ENCODE peak calls at places on chromosomes 3 and 15, in five cellular contexts. Y is neural progenitor cell, Z is OCI-LY7, S is stomach, U is GM23248. O is an unnamed sample.

GRCh38 chr15:73388256-73388781 is 19.6 kb upstream of the HCN4 start:
- DNase-seq in Z (no peak), Y (no peak), S (no peak), U (peak; percentile 68), O (no peak)

GRCh38 chr3:852033-852432 is 240.8 kb upstream of the CNTN6 start:
- DNase-seq in Z (no peak), Y (no peak), U (no peak), S (no peak), O (no peak)

GRCh38 chr3:46733026-46733800 is 15.5 kb upstream of the PRSS50 start:
- DNase-seq in Y (no peak), U (peak; percentile 8), S (no peak), Z (no peak), O (no peak)

GRCh38 chr15:91199511-91199910 is 99.5 kb downstream of the SV2B start:
- DNase-seq in Y (no peak), U (no peak), S (no peak), Z (no peak), O (no peak)

GRCh38 chr3:128763967-128764366 is 38.0 kb downstream of the RAB7A start:
- DNase-seq in Z (no peak), U (no peak), Y (no peak), S (no peak), O (no peak)

GRCh38 chr15:73685561-73685960 is 1.4 kb downstream of the CD276 start:
- DNase-seq in U (peak; percentile 47), Z (no peak), Y (no peak), S (no peak), O (no peak)

GRCh38 chr3:15708882-15709677 is 88.7 kb downstream of the ANKRD28 start:
- DNase-seq in Z (no peak), S (no peak), U (peak; percentile 82), Y (no peak), O (no peak)

GRCh38 chr3:128307029-128307633 is 153.8 kb downstream of the EEFSEC start:
- DNase-seq in Z (no peak), U (no peak), S (no peak), Y (peak; percentile 61), O (no peak)

GRCh38 chr3:187318819-187319616 is 27.5 kb upstream of the MASP1 start:
- DNase-seq in Y (peak; percentile 84), S (peak; percentile 39), U (peak; percentile 85), Z (peak; percentile 69), O (no peak)

GRCh38 chr3:33388374-33389100 is 51.7 kb downstream of the UBP1 start:
- DNase-seq in U (no peak), Y (no peak), Z (no peak), S (no peak), O (no peak)

GRCh38 chr15:74396445-74397238 is 29.2 kb upstream of the CYP11A1 start:
- DNase-seq in S (peak; percentile 52), Z (no peak), Y (no peak), U (peak; percentile 86), O (no peak)

GRCh38 chr3:177145954-177146353 is 51.3 kb downstream of the TBL1XR1 start:
- DNase-seq in S (no peak), U (no peak), Y (no peak), Z (peak; percentile 21), O (no peak)

DNA sequence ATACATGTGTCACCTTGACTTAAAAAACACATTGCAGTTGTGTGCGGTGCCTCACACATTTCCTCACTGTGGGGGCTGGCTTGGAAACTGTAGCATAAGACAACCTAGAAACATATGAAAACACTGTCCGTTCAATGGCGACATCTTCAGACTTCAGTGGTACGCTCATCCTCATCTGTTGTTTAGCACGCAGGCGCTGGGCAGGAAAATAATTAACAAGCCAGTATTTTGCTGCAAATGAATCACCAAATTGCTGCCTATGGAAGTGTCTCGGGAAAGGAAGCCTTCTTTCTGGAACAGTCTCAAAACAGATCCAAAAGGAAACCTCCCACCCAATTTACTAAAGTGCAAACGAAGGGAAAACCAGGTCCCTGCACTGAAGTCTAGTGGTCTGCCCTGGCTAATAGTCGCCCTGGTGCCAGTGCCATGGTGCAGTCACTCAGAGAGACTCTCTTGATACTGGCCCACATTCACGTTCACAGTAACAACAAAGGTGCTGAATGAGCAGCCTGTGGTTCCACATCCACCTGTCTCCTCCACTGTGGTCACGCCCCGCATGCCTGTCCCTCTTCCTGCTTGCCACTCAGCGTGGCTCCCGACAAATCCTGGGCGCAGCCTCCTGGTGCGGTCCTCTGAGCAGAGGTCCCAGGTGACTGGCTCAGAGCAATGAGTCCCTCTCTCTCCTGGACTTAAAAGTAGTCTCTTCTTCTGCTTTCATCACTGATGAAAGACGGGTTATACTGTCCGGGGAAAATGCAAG is 35.6 kb upstream of the MUC13 start:
- DNase-seq in Y (no peak), S (no peak), U (no peak), Z (no peak), O (no peak)
- H3K36me3 ChIP-seq in Y (no peaks in the 10 kb centered on the region), S (peaks cover 50% of the 10 kb centered on the region), U (peaks cover 91% of the 10 kb centered on the region), Z (no peaks in the 10 kb centered on the region), O (peaks cover 49% of the 10 kb centered on the region)

DNA sequence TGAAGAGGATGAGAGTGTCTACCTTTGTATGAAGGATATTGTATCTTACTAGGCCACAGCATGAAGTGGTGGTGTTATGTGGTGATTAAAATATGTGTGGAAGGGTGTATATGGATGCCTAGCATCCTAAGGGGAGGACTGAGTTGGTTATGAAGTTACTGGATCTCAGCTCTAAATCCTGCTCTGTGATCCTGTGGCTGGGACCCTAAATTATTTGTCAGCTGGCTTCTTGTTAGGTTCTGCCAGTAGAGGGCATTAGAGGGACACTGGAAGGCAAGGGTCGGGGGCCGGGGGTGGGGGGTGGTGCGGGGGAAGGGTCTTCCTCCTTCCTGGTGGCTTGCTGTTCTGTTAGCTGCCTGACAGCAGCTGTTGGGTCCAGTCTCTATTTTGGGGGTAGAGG is 34.9 kb downstream of the MORF4L1 start:
- DNase-seq in Y (peak; percentile 76), U (peak; percentile 38), Z (peak; percentile 24), S (no peak), O (no peak)
- H3K36me3 ChIP-seq in Y (no peaks in the 10 kb centered on the region), U (peaks cover 70% of the 10 kb centered on the region), Z (peaks cover 94% of the 10 kb centered on the region), S (peaks cover 97% of the 10 kb centered on the region), O (peaks cover 97% of the 10 kb centered on the region)

GRCh38 chr3:134590766-134591165 is 60.1 kb downstream of the KY start:
- DNase-seq in Z (no peak), Y (no peak), S (no peak), U (peak; percentile 28), O (no peak)

GRCh38 chr3:134597390-134597975 is 53.3 kb downstream of the KY start:
- DNase-seq in U (no peak), S (no peak), Z (no peak), Y (no peak), O (no peak)

GRCh38 chr3:134594236-134594825 is 56.5 kb downstream of the KY start:
- DNase-seq in U (no peak), Y (no peak), S (no peak), Z (no peak), O (no peak)

GRCh38 chr3:134592806-134593205 is 58.0 kb downstream of the KY start:
- DNase-seq in Z (no peak), S (no peak), Y (no peak), U (no peak), O (no peak)
- H3K36me3 ChIP-seq in Z (no peaks in the 10 kb centered on the region), S (no peaks in the 10 kb centered on the region), Y (no peaks in the 10 kb centered on the region), U (no peaks in the 10 kb centered on the region), O (no peaks in the 10 kb centered on the region)

DNA sequence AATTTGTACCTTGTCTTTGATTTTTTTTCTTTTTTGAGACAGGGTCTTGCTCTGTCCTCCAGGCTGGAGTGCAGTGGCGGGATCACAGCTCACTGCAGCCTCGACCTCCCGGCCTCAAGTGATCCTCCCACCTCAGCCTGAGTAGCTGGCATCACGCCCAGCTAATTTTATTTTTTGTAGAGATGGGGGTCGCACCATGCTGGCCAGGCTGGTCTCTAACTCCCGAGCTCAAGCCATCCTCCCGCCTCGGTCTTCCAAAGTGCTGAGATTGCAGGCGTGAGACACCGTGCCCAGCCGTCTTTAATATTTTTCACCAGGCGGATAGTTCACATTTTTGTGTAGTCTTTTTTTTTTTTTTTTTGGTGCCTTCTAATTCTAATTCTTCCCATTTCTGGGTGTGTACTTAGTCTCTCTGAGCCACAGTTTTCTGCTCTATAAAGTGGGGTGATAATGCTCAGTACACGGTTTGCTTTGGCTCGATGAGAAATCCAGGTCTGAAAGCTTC is 528 bp upstream of the TATDN2 start:
- DNase-seq in Z (no peak), S (no peak), Y (no peak), U (no peak), O (peak; percentile 61)
- H3K36me3 ChIP-seq in Z (peaks cover 41% of the 10 kb centered on the region), S (peaks cover 21% of the 10 kb centered on the region), Y (no peaks in the 10 kb centered on the region), U (no peaks in the 10 kb centered on the region), O (peaks cover 6% of the 10 kb centered on the region)

DNA sequence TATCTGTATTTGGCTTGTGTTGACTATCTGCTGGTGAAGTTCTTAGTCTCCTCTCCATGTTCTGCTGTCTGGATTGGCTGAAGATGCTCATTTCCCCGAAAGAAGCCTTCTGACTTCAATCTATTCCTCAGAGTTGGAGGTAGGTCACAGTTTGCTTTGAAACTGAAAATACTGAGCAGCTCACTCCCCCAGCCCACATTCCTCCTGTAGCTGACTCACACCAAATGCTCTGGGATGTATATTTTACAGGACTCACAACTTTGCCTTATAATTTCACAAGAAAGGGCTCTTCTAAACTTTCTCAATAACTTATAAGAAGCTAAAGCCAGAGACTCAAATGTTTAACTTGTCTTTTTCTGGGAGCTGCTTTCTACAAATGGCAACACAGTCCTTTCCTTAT is 36.3 kb upstream of the SNX4 start:
- DNase-seq in U (peak; percentile 46), S (no peak), Z (no peak), Y (no peak), O (no peak)
- H3K36me3 ChIP-seq in U (no peaks in the 10 kb centered on the region), S (peaks cover 78% of the 10 kb centered on the region), Z (peaks cover 10% of the 10 kb centered on the region), Y (no peaks in the 10 kb centered on the region), O (peaks cover 59% of the 10 kb centered on the region)

GRCh38 chr15:88900309-88900981 is 5.1 kb upstream of the HAPLN3 start:
- DNase-seq in Z (no peak), U (peak; percentile 73), Y (no peak), S (no peak), O (no peak)
- H3K36me3 ChIP-seq in Z (no peaks in the 10 kb centered on the region), U (no peaks in the 10 kb centered on the region), Y (no peaks in the 10 kb centered on the region), S (peaks cover 51% of the 10 kb centered on the region), O (peaks cover 35% of the 10 kb centered on the region)

DNA sequence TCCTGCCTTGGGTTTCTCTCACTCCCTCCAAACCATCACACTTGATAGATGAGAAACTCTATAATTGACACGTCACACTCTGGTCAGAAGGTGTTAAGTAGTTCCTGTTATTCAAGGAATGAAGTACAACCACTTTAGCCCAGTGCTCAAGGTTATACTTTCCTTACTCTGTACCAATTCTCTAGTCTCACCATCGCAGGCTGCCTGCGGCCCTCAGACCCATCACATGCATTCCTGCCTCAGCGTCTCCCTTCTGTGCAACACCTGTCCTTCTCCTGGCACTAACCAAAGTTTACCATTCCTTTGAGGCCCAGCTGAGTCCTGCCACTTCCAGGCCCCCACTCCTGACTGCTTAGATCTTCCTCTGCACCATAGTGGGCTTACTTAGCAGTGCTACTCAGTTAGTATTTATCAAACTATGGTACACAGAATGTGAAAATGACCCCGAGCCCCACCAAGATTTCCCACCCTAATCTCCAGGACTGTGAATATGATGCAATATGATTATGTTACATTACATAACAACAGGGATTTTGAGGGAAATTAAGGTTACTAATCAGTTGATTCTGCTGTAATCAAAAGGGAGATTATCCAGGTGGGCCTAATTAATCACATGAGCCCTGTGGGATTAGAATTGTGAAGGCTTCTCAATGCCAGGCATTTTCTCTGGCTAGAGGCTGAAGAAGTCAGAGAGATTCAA is 36.2 kb downstream of the SPINK8 start:
- DNase-seq in Z (no peak), Y (no peak), U (no peak), S (no peak), O (no peak)
- H3K36me3 ChIP-seq in Z (peaks cover 59% of the 10 kb centered on the region), Y (no peaks in the 10 kb centered on the region), U (peaks cover 22% of the 10 kb centered on the region), S (peaks cover 62% of the 10 kb centered on the region), O (peaks cover 60% of the 10 kb centered on the region)